ENCODE peak calls at places on chromosomes 1 and 21, in five cellular contexts. S is astrocyte of the spinal cord, X is A549, O is B cell, D is fibroblast of pulmonary artery. L is an unnamed sample.

GRCh38 chr1:167862432-167863076 is 51.4 kb downstream of the ADCY10 start:
- DNase-seq in S (peak; percentile 22), X (no peak), O (no peak), D (peak; percentile 23), L (no peak)

GRCh38 chr21:44378646-44379581 is 25.5 kb downstream of the TRPM2 start:
- DNase-seq in S (no peak), X (no peak), O (no peak), D (no peak), L (no peak)

GRCh38 chr1:226064168-226064815 is 1.8 kb downstream of the H3-3A start:
- DNase-seq in S (peak; percentile 23), X (peak; percentile 26), O (peak; percentile 34), D (peak; percentile 33), L (peak; percentile 51)

GRCh38 chr1:52520149-52520548 is 32.7 kb downstream of the TUT4 start:
- DNase-seq in S (peak; percentile 53), X (no peak), O (no peak), D (peak; percentile 13), L (no peak)

GRCh38 chr21:44734026-44734745 is 22.8 kb upstream of the TSPEAR start:
- DNase-seq in S (no peak), X (no peak), O (no peak), D (no peak), L (peak; percentile 35)

GRCh38 chr1:110155878-110156522 is 5.7 kb downstream of the SLC6A17 start:
- DNase-seq in S (peak; percentile 61), X (no peak), O (peak; percentile 28), D (peak; percentile 74), L (peak; percentile 56)

GRCh38 chr21:39696620-39697019 is 48.4 kb upstream of the IGSF5 start:
- DNase-seq in S (peak; percentile 21), X (no peak), O (no peak), D (no peak), L (no peak)

GRCh38 chr1:92291372-92291999 is 7.3 kb downstream of the GLMN start:
- DNase-seq in S (peak; percentile 74), X (peak; percentile 57), O (peak; percentile 24), D (peak; percentile 83), L (peak; percentile 63)

GRCh38 chr1:110554871-110555801 is 36.2 kb upstream of the KCNA10 start:
- DNase-seq in S (no peak), X (peak; percentile 7), O (peak; percentile 74), D (peak; percentile 26), L (no peak)

GRCh38 chr21:43323244-43324005 is 103.5 kb downstream of the SIK1 start:
- DNase-seq in S (no peak), X (no peak), O (no peak), D (no peak), L (no peak)

GRCh38 chr1:8574985-8575384 is 242.5 kb downstream of the RERE start:
- DNase-seq in S (no peak), X (no peak), O (no peak), D (no peak), L (no peak)

GRCh38 chr1:22575532-22576147 is 12.4 kb downstream of the EPHA8 start:
- DNase-seq in S (no peak), X (no peak), O (no peak), D (no peak), L (no peak)

GRCh38 chr21:46145840-46146691 is 9.3 kb downstream of the FTCD start:
- DNase-seq in S (no peak), X (no peak), O (no peak), D (no peak), L (no peak)

GRCh38 chr1:219143735-219144134 is 29.9 kb upstream of the LYPLAL1 start:
- DNase-seq in S (no peak), X (no peak), O (no peak), D (peak; percentile 61), L (no peak)

GRCh38 chr1:41149570-41149969 is 92.5 kb downstream of the SCMH1 start:
- DNase-seq in S (no peak), X (no peak), O (no peak), D (no peak), L (no peak)

GRCh38 chr1:15541231-15541792 is 14.7 kb downstream of the DNAJC16 start:
- DNase-seq in S (no peak), X (no peak), O (no peak), D (no peak), L (no peak)

GRCh38 chr1:201020647-201021332 is 2.7 kb downstream of the KIF21B start:
- DNase-seq in S (no peak), X (peak; percentile 41), O (peak; percentile 57), D (peak; percentile 53), L (peak; percentile 62)

GRCh38 chr1:185439727-185440415 is 122.8 kb upstream of the IVNS1ABP start:
- DNase-seq in S (peak; percentile 64), X (peak; percentile 77), O (peak; percentile 22), D (peak; percentile 70), L (peak; percentile 95)

GRCh38 chr1:118333601-118334241 is 148.7 kb upstream of the SPAG17 start:
- DNase-seq in S (peak; percentile 28), X (no peak), O (no peak), D (no peak), L (no peak)

GRCh38 chr21:46562964-46563607 is 41.8 kb downstream of the S100B start:
- DNase-seq in S (no peak), X (no peak), O (no peak), D (no peak), L (no peak)

DNA sequence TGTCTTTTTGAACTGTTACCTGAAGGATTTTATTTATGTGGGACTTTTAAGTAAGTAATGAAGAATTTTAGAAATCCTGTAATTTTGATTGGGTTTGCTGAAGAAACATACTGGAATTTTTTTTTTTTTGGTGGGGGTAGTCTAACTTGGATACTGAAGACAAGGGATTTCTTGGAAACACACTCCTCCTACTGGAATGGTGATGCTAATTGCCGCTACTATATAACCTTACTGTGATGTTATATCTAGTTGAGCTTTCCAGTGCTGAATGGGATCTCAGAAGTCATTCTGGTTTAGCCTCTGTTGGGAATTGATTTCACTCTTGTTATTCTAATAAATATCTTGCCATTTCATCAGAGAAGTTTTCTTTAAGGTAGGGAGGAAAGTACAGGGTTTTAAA is 8.4 kb downstream of the PPP2R5A start:
- DNase-seq in S (no peak), X (no peak), O (no peak), D (peak; percentile 45), L (peak; percentile 36)
- TF ChIP-seq CTCF in S (peak; percentile 32), X (peak; percentile 25), O (no peak), D (peak; percentile 36), L (peak; percentile 36)

GRCh38 chr1:63935553-63935952 is 161.7 kb downstream of the ROR1 start:
- DNase-seq in S (no peak), X (no peak), O (no peak), D (no peak), L (no peak)

GRCh38 chr1:63937623-63938022 is 163.8 kb downstream of the ROR1 start:
- DNase-seq in S (no peak), X (no peak), O (no peak), D (no peak), L (no peak)

GRCh38 chr1:63931468-63931867 is 157.7 kb downstream of the ROR1 start:
- DNase-seq in S (no peak), X (no peak), O (no peak), D (peak; percentile 78), L (no peak)

GRCh38 chr1:63936276-63936675 is 162.5 kb downstream of the ROR1 start:
- DNase-seq in S (no peak), X (no peak), O (no peak), D (no peak), L (no peak)

DNA sequence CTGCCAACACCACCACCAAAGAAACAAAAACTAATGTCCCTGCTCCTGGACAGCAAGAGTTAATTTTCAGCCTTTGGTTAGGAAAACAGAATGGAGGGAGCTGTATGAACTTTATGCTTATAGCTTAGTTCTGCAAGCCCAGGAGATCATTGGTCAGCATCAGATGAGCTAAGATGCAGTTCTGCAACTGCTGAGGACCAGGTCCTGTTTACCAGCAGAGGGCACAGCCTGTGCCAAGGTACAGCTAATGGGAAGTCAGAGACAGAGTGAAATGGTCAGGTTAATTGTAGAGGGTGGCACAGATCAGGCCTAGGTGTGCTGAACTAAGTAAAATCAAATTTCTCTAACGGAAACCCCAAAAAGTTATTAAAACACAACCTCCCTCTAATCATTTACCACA is 161.3 kb downstream of the ROR1 start:
- DNase-seq in S (no peak), X (peak; percentile 33), O (no peak), D (peak; percentile 25), L (peak; percentile 53)
- TF ChIP-seq CTCF in S (peak; percentile 38), X (peak; percentile 32), O (no peak), D (peak; percentile 35), L (peak; percentile 36)

GRCh38 chr1:210228158-210228557 is 4.4 kb upstream of the SERTAD4 start:
- DNase-seq in S (no peak), X (no peak), O (no peak), D (no peak), L (no peak)

GRCh38 chr1:210217482-210217881 is 15.1 kb upstream of the SERTAD4 start:
- DNase-seq in S (no peak), X (no peak), O (no peak), D (no peak), L (no peak)

GRCh38 chr1:210218047-210218446 is 14.5 kb upstream of the SERTAD4 start:
- DNase-seq in S (no peak), X (no peak), O (no peak), D (no peak), L (no peak)

GRCh38 chr1:210223174-210223904 is 9.3 kb upstream of the SERTAD4 start:
- DNase-seq in S (no peak), X (no peak), O (no peak), D (no peak), L (no peak)

GRCh38 chr1:210222288-210223006 is 10.1 kb upstream of the SERTAD4 start:
- DNase-seq in S (no peak), X (peak; percentile 19), O (no peak), D (peak; percentile 30), L (peak; percentile 65)
- TF ChIP-seq CTCF in S (no peak), X (no peak), O (no peak), D (no peak), L (no peak)

GRCh38 chr21:31564439-31564838 is 95.1 kb upstream of the SOD1 start:
- DNase-seq in S (no peak), X (no peak), O (no peak), D (peak; percentile 11), L (no peak)

GRCh38 chr21:31566611-31567010 is 92.9 kb upstream of the SOD1 start:
- DNase-seq in S (no peak), X (no peak), O (no peak), D (no peak), L (no peak)

GRCh38 chr21:31570824-31571425 is 88.6 kb upstream of the SOD1 start:
- DNase-seq in S (no peak), X (no peak), O (no peak), D (no peak), L (no peak)

GRCh38 chr21:31560479-31560878 is 99.0 kb upstream of the SOD1 start:
- DNase-seq in S (no peak), X (no peak), O (no peak), D (no peak), L (no peak)

DNA sequence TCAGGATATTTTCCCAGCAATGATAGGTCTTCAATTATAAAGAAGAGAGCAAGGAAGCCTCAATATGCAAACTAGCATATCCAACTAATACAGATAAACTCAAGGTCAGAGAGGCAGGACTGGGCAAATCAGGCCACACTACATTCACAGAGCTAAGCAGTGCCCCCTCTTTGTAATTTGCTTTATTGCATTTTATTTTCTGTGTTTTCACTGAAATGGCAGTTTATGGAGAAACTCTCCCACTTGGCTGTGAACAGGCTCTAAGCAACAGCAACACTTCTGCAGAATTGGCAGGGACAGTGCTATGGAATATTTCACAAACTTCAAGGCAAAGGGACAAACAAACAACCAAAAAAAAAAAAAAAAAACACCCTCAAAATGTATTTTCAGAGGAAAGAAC is 93.4 kb upstream of the SOD1 start:
- DNase-seq in S (no peak), X (no peak), O (no peak), D (peak; percentile 14), L (no peak)
- TF ChIP-seq CTCF in S (peak; percentile 28), X (no peak), O (no peak), D (peak; percentile 24), L (peak; percentile 11)

GRCh38 chr1:7290971-7291970 is 479.8 kb upstream of the VAMP3 start:
- DNase-seq in S (peak; percentile 58), X (no peak), O (no peak), D (peak; percentile 39), L (no peak)
- TF ChIP-seq CTCF in S (no peak), X (no peak), O (no peak), D (no peak), L (no peak)